ENCODE peak calls at places on chromosomes 5 and 9, in four cellular contexts. C, H, F and M are unnamed samples.

GRCh38 chr9:100700689-100701318 is 122.9 kb downstream of the CAVIN4 start:
- DNase-seq in H (peak), F (no peak), C (peak), M (no peak)

GRCh38 chr5:173565491-173566038 is 50.9 kb downstream of the BOD1 start:
- DNase-seq in H (no peak), F (no peak), C (no peak), M (no peak)

GRCh38 chr5:79172269-79172668 is 60.7 kb downstream of the BHMT start:
- DNase-seq in C (no peak), F (no peak), H (no peak), M (no peak)

GRCh38 chr5:150553402-150553801 is 45.5 kb downstream of the NDST1 start:
- DNase-seq in C (no peak), F (no peak), H (no peak), M (no peak)

GRCh38 chr9:27362447-27363210 is 65.7 kb upstream of the EQTN start:
- DNase-seq in F (no peak), H (no peak), C (no peak), M (no peak)

GRCh38 chr5:31232273-31232888 is 38.9 kb downstream of the CDH6 start:
- DNase-seq in F (no peak), C (no peak), H (peak), M (no peak)

GRCh38 chr5:82991678-82992323 is 85.4 kb downstream of the TMEM167A start:
- DNase-seq in H (no peak), F (no peak), C (no peak), M (no peak)

GRCh38 chr5:102902647-102903046 is 147.5 kb downstream of the PAM start:
- DNase-seq in F (no peak), C (no peak), H (no peak), M (no peak)

GRCh38 chr9:108671794-108672193 is 184.0 kb downstream of the ACTL7B start:
- DNase-seq in F (no peak), H (no peak), C (no peak), M (no peak)

GRCh38 chr5:118088448-118088847 is 899.9 kb downstream of the DTWD2 start:
- DNase-seq in H (no peak), F (no peak), C (no peak), M (no peak)

GRCh38 chr5:42912184-42912766 is 100.6 kb upstream of the SELENOP start:
- DNase-seq in F (no peak), H (peak), C (no peak), M (no peak)

GRCh38 chr5:129459485-129460120 is 495 bp upstream of the ADAMTS19 start:
- DNase-seq in H (no peak), F (no peak), C (peak), M (peak)

GRCh38 chr9:98101868-98102273 is 17.2 kb downstream of the TRIM14 start:
- DNase-seq in F (peak), C (no peak), H (no peak), M (no peak)

GRCh38 chr5:20286512-20286911 is 298.5 kb upstream of the CDH18 start:
- DNase-seq in C (no peak), H (no peak), F (no peak), M (no peak)

GRCh38 chr5:134029156-134029555 is 24.4 kb upstream of the VDAC1 start:
- DNase-seq in H (no peak), F (no peak), C (no peak), M (no peak)

GRCh38 chr5:154768207-154768606 is 13.0 kb downstream of the LARP1 start:
- DNase-seq in C (no peak), H (no peak), F (no peak), M (no peak)

GRCh38 chr5:113213551-113213971 is 221.2 kb downstream of the TSSK1B start:
- DNase-seq in H (no peak), C (no peak), F (no peak), M (no peak)

GRCh38 chr5:96329886-96330531 is 103.0 kb downstream of the PCSK1 start:
- DNase-seq in C (no peak), H (no peak), F (no peak), M (no peak)

GRCh38 chr5:92801921-92802320 is 779.1 kb downstream of the NR2F1-AS1 start:
- DNase-seq in F (no peak), H (no peak), C (no peak), M (no peak)

DNA sequence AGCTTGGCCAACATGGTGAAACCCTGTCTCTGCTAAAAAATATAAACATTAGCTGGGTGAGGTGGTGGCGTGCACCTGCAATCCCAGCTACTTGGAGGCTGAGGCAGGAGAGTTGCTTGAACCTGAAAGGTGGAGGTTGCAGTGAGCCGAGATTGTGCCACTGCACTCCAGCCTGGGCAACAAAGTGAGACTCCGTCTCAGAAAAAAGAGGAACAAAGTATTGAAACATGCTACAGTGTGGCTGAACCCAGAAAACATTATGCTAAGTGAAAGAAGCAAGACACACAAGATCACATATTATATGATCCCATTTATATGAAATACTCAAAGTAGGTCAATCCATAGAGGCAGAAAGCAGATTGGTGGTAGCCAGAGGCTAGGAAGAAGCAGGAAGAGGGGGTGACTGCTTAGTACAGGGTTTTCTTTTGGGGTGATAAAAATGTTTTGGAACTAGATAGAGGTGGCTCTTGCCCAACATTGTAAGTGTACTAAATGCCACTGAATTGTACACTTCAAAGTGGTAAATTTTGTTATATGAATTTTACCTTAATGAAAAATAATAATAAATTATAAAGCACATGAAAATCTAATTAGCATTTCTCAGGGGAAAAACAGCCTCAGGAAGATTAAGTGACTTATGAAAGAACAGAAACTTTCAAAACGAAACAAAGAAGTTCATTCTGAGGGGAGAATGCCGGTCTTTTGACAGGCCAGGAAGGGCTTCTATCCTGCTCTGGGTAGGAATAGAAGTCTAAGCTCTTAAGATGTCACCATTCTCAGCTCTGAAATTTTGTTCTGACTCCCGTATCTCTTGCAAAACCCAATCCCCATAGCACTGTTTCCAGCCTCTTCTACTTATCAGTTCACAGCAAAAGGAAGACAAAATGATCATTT is 161.1 kb upstream of the TBCA start:
- DNase-seq in F (no peak), H (no peak), C (no peak), M (no peak)
- H3K27ac ChIP-seq in F (no peak), H (no peak), C (no peak), M (no peak)

GRCh38 chr5:132464155-132464939 is 26.2 kb downstream of the IRF1 start:
- DNase-seq in H (no peak), F (no peak), C (no peak), M (no peak)

GRCh38 chr5:132463808-132464154 is 26.8 kb downstream of the IRF1 start:
- DNase-seq in C (no peak), H (no peak), F (no peak), M (no peak)

GRCh38 chr5:132461671-132462070 is 28.9 kb downstream of the IRF1 start:
- DNase-seq in F (no peak), H (no peak), C (no peak), M (no peak)

GRCh38 chr5:132461235-132461634 is 29.3 kb downstream of the IRF1 start:
- DNase-seq in C (no peak), F (no peak), H (no peak), M (no peak)

GRCh38 chr5:132462856-132463745 is 27.5 kb downstream of the IRF1 start:
- DNase-seq in F (no peak), H (no peak), C (no peak), M (no peak)
- H3K27ac ChIP-seq in F (peak), H (no peak), C (no peak), M (no peak)

DNA sequence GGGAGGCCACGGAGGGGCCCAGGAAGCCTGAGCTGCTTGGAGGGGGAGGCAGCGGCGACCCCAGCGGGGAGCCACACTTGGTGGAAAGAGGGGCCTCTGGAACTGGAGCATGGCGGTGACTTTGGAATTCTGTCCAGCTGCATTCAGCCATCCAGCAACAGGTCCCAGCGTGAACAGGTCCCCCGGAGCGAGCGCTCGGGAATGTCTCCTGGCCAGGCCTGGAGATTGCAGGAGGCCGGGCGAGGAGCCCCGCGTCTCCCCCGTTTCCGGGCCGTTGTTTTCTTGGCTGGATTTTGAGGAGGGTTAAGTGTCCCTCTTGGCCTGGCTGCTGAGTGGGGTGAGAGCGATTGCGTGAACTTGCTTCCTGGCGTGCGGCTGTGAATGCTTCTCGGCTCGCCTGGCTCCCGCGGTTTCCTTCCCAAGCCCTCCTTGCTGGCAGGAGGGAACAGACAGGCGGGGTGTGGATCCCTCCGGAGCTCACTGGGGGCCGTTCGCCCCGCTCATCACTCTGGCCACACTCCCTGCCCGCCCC is 125.2 kb upstream of the IRX4 start:
- DNase-seq in C (no peak), F (no peak), H (no peak), M (no peak)
- H3K27ac ChIP-seq in C (no peak), F (peak), H (no peak), M (no peak)

DNA sequence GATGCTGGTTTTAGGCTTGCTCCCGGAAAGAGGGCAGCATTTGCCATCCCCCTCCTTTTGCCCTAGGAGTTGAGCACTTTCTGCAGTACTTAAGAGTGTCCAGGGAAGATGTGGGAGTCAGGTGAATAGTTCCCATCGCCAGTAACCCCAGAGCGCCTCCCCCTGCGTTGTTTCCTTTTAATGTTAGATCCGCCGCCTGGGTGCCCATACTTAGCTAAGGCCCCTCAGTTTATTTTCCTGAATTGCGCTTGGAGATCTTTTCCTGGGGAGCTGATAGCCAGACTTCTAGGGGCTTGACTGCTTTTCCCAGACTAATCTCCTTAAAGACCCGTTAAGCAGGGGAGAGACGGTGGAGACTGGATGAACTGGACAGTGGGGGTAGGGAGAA is 377 bp upstream of the PCDHAC2 start:
- DNase-seq in H (no peak), C (peak), F (no peak), M (peak)
- H3K27ac ChIP-seq in H (no peak), C (no peak), F (peak), M (peak)

DNA sequence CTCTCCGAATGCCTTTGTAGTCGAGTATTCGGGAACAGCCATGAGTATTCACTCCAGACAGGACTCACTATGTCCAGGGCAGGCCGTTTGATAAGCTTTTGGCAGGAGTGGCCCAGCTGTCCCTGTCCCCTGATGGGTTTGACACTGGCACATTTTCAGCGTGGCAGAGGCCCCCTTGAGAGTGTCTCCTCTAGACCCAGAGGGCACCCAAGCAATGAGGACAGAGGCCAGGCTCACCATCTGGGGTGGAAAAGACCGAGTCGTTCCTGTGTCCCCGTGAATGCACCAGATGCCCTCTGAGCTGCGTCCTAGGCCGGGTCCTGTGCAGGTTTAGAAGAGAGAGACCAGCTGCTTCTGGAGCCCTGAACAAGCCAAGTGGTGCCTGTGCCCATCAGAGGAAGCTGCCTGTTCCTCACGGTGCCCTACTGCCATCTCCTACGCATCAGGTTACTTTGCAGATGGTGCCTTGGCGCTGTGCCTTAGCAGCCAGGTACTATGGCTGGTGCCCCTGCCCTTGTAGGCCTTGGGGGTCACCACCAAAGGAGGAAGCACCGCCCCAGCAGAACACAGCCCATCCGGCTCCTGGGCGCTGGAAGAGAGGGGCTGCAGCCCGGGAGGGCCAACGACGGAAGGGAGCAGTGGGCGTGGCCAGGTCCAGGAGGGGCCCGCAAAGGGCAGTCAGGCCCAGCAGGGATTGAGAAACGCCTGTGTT is 42.4 kb downstream of the LRSAM1 start:
- DNase-seq in C (peak), H (no peak), F (no peak), M (no peak)
- H3K27ac ChIP-seq in C (no peak), H (no peak), F (peak), M (no peak)

DNA sequence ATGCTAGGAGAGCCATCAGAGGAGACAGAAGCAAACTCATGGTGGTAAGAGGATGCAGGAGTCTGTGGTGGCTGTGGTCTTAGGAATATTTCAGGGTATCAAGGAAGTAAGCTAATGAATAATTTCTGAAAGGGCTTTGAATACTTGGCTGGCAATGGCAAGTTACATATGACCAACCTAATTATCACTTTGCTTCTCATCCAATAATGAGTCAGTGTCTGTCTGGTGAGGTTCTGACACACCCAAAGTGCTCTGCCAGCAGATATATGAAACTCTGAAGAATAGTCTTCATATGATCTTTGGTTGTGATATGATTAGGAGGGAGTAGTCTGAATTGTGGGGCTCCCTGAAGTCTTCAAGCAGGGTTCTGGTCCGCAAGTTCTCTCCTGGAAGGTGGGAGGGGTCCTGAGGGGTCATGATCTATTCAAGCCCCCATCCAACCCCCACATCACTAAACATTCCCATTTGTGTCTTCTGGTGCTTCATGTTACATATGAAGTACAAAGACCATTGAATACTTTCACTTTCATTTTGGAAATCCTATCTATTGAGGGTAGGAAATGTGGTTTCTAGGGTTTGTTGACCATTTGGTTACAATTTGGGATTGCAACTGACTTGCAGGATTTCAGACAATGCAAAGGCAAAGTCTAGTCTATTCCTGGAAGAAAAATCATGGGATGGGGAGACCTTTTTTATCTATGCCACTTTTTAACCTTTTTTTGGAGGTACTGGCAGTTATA is 199.9 kb upstream of the CDKN2B start:
- DNase-seq in H (no peak), F (no peak), C (no peak), M (no peak)
- H3K27ac ChIP-seq in H (no peak), F (no peak), C (no peak), M (no peak)

GRCh38 chr9:228929-229695 is 14.4 kb downstream of the DOCK8 start:
- DNase-seq in F (no peak), C (no peak), H (no peak), M (no peak)
- H3K27ac ChIP-seq in F (no peak), C (no peak), H (no peak), M (no peak)

GRCh38 chr9:134663084-134663483 is 21.5 kb downstream of the COL5A1 start:
- DNase-seq in F (no peak), H (no peak), C (no peak), M (no peak)
- H3K27ac ChIP-seq in F (peak), H (no peak), C (no peak), M (no peak)